ENCODE peak calls at places on chromosomes 1 and 21, in five cellular contexts. One of them, this sample, is unnamed.

GRCh38 chr1:117671781-117672501 is 66.1 kb downstream of the TENT5C start:
- DNase-seq in CD8-positive, alpha-beta T cell: no peak
- DNase-seq in central memory CD4-positive, alpha-beta T cell: no peak
- DNase-seq in GM13977: no peak
- DNase-seq in Right ventricle myocardium superior: peak
- DNase-seq in this sample: no peak

GRCh38 chr1:201506573-201507567 is at the start of gene CSRP1:
- DNase-seq in CD8-positive, alpha-beta T cell: peak
- DNase-seq in central memory CD4-positive, alpha-beta T cell: peak
- DNase-seq in GM13977: peak
- DNase-seq in Right ventricle myocardium superior: peak
- DNase-seq in this sample: peak

GRCh38 chr21:32916522-32917099 is 109.1 kb upstream of the OLIG2 start:
- DNase-seq in CD8-positive, alpha-beta T cell: no peak
- DNase-seq in central memory CD4-positive, alpha-beta T cell: no peak
- DNase-seq in GM13977: no peak
- DNase-seq in Right ventricle myocardium superior: no peak
- DNase-seq in this sample: no peak

GRCh38 chr1:228867093-228867950 is 132.0 kb downstream of the RHOU start:
- DNase-seq in CD8-positive, alpha-beta T cell: no peak
- DNase-seq in central memory CD4-positive, alpha-beta T cell: no peak
- DNase-seq in GM13977: no peak
- DNase-seq in Right ventricle myocardium superior: peak
- DNase-seq in this sample: no peak

GRCh38 chr1:27436204-27437159 is 44.1 kb downstream of the GPR3 start:
- DNase-seq in CD8-positive, alpha-beta T cell: no peak
- DNase-seq in central memory CD4-positive, alpha-beta T cell: peak
- DNase-seq in GM13977: no peak
- DNase-seq in Right ventricle myocardium superior: no peak
- DNase-seq in this sample: peak

GRCh38 chr1:181743878-181744312 is 260.6 kb downstream of the CACNA1E start:
- DNase-seq in CD8-positive, alpha-beta T cell: no peak
- DNase-seq in central memory CD4-positive, alpha-beta T cell: no peak
- DNase-seq in GM13977: no peak
- DNase-seq in Right ventricle myocardium superior: peak
- DNase-seq in this sample: no peak

GRCh38 chr1:18452550-18452949 is 28.2 kb upstream of the KLHDC7A start:
- DNase-seq in CD8-positive, alpha-beta T cell: no peak
- DNase-seq in central memory CD4-positive, alpha-beta T cell: peak
- DNase-seq in GM13977: peak
- DNase-seq in Right ventricle myocardium superior: no peak
- DNase-seq in this sample: peak

GRCh38 chr1:14095001-14095400 is 395.0 kb downstream of the PRDM2 start:
- DNase-seq in CD8-positive, alpha-beta T cell: no peak
- DNase-seq in central memory CD4-positive, alpha-beta T cell: no peak
- DNase-seq in GM13977: peak
- DNase-seq in Right ventricle myocardium superior: no peak
- DNase-seq in this sample: no peak

GRCh38 chr21:39799178-39799577 is 54.2 kb downstream of the IGSF5 start:
- DNase-seq in CD8-positive, alpha-beta T cell: no peak
- DNase-seq in central memory CD4-positive, alpha-beta T cell: no peak
- DNase-seq in GM13977: no peak
- DNase-seq in Right ventricle myocardium superior: peak
- DNase-seq in this sample: no peak